ENCODE peak calls at places on chromosomes 5 and 9, in six cellular contexts. O is cardiac fibroblast; T is CD8-positive, alpha-beta T cell; Z is cardiac muscle cell; X is body of pancreas; L is progenitor cell of endocrine pancreas. A is an unnamed sample.

GRCh38 chr5:1423901-1424603 is 21.2 kb downstream of the SLC6A3 start:
- DNase-seq in O (no peak), T (no peak), Z (no peak), X (no peak), L (no peak), A (no peak)

GRCh38 chr5:72036951-72037350 is 70.3 kb upstream of the MAP1B start:
- DNase-seq in O (peak; percentile 27), T (no peak), Z (peak; percentile 15), X (no peak), L (no peak), A (no peak)

GRCh38 chr5:137791803-137792202 is 37.6 kb upstream of the HNRNPA0 start:
- DNase-seq in O (no peak), T (no peak), Z (no peak), X (no peak), L (no peak), A (no peak)

GRCh38 chr9:12826924-12827655 is 52.3 kb downstream of the LURAP1L start:
- DNase-seq in O (no peak), T (no peak), Z (no peak), X (no peak), L (no peak), A (no peak)

GRCh38 chr9:129726322-129727160 is 26.3 kb downstream of the PTGES start:
- DNase-seq in O (peak; percentile 80), T (peak; percentile 36), Z (peak; percentile 77), X (peak; percentile 60), L (peak; percentile 49), A (peak; percentile 72)

GRCh38 chr5:170330568-170331054 is 33.0 kb upstream of the LCP2 start:
- DNase-seq in O (no peak), T (no peak), Z (no peak), X (no peak), L (no peak), A (no peak)

GRCh38 chr9:94799578-94800264 is 73.2 kb downstream of the AOPEP start:
- DNase-seq in O (peak; percentile 63), T (no peak), Z (no peak), X (no peak), L (no peak), A (no peak)

GRCh38 chr5:79229357-79230174 is 6.4 kb upstream of the JMY start:
- DNase-seq in O (peak; percentile 71), T (no peak), Z (no peak), X (no peak), L (no peak), A (no peak)

GRCh38 chr5:141800629-141801028 is 77.6 kb downstream of the PCDH1 start:
- DNase-seq in O (peak; percentile 26), T (no peak), Z (no peak), X (no peak), L (no peak), A (no peak)

GRCh38 chr5:112331892-112332291 is 87.2 kb downstream of the EPB41L4A start:
- DNase-seq in O (no peak), T (no peak), Z (no peak), X (no peak), L (no peak), A (no peak)

GRCh38 chr5:2293906-2294305 is 411.2 kb upstream of the IRX4 start:
- DNase-seq in O (no peak), T (no peak), Z (no peak), X (no peak), L (no peak), A (no peak)

GRCh38 chr9:128568470-128569083 is 16.2 kb downstream of the SPTAN1 start:
- DNase-seq in O (peak; percentile 23), T (no peak), Z (no peak), X (no peak), L (no peak), A (no peak)

GRCh38 chr9:530681-531080 is 310.8 kb upstream of the DMRT1 start:
- DNase-seq in O (peak; percentile 18), T (no peak), Z (no peak), X (no peak), L (no peak), A (no peak)

GRCh38 chr5:62466228-62466627 is 53.7 kb downstream of the IPO11 start:
- DNase-seq in O (peak; percentile 40), T (no peak), Z (no peak), X (no peak), L (no peak), A (no peak)

GRCh38 chr9:71984388-71985069 is 73.1 kb downstream of the C9orf85 start:
- DNase-seq in O (peak; percentile 74), T (no peak), Z (peak; percentile 30), X (no peak), L (no peak), A (no peak)

GRCh38 chr5:131264453-131265200 is 774 bp downstream of the CDC42SE2 start:
- DNase-seq in O (peak; percentile 32), T (no peak), Z (peak; percentile 67), X (peak; percentile 35), L (peak; percentile 17), A (peak; percentile 15)

GRCh38 chr9:1977026-1977425 is 38.1 kb upstream of the SMARCA2 start:
- DNase-seq in O (no peak), T (no peak), Z (no peak), X (no peak), L (no peak), A (no peak)

GRCh38 chr9:123365287-123365880 is 9.4 kb downstream of the CRB2 start:
- DNase-seq in O (no peak), T (no peak), Z (no peak), X (no peak), L (no peak), A (no peak)
- TF ChIP-seq CTCF in O (peak; percentile 36), T (no peak), Z (peak; percentile 33), X (no peak), L (peak; percentile 43), A (peak; percentile 46)

GRCh38 chr5:181246276-181247050 is 2.8 kb upstream of the RACK1 start:
- DNase-seq in O (peak; percentile 87), T (peak; percentile 64), Z (peak; percentile 86), X (peak; percentile 92), L (peak; percentile 72), A (peak; percentile 74)
- TF ChIP-seq CTCF in O (no peak), T (no peak), Z (peak; percentile 10), X (peak; percentile 7), L (peak; percentile 5), A (no peak)

GRCh38 chr9:81519816-81520215 is 169.5 kb downstream of the TLE1 start:
- DNase-seq in O (no peak), T (no peak), Z (no peak), X (no peak), L (no peak), A (no peak)

GRCh38 chr9:81517954-81518353 is 171.4 kb downstream of the TLE1 start:
- DNase-seq in O (no peak), T (no peak), Z (no peak), X (no peak), L (no peak), A (no peak)

GRCh38 chr9:81526587-81526986 is 162.8 kb downstream of the TLE1 start:
- DNase-seq in O (peak; percentile 90), T (no peak), Z (no peak), X (no peak), L (no peak), A (no peak)

GRCh38 chr9:81521892-81522291 is 167.5 kb downstream of the TLE1 start:
- DNase-seq in O (no peak), T (no peak), Z (no peak), X (no peak), L (no peak), A (no peak)

DNA sequence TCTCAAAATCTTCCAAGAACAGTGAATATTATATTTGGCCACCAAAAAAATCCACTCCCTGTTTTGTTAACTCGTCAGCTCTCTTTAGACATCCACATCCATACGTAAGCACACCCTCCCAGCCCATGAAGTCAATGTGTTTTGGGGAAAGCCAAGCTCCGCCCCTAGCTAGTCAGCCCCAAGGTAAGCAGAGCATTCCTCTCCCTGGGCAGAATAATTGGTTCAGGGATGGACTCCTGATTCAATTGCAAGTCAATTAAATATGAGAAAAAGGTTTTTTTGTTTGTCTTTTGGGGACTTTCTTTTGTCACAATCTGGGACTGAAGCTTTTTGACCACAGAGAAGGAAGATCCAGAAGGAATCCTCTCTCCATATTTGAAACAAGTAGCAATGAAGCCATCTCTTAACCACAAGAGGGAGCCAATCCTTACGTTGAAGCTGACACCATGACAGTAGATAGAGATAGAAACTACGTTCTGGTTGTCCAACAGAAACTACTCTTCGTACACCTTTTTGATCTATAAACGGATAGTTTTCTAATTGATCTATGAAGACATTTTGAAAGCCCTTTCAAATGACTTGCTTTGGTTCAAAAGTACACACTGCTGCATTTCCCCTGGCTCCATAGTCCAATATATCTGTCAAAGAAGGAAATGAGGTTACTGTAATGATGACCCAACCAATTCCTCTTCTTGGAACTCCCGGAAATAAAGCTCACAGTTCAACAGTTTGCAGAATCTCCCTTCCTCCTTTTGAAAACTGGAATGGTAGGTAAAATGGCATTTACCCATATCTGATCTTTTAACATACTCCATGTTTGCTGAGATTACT is 166.4 kb downstream of the TLE1 start:
- DNase-seq in O (peak; percentile 83), T (no peak), Z (peak; percentile 35), X (peak; percentile 46), L (no peak), A (no peak)
- TF ChIP-seq CTCF in O (peak; percentile 61), T (no peak), Z (peak; percentile 80), X (peak; percentile 68), L (peak; percentile 54), A (peak; percentile 75)

GRCh38 chr9:101705135-101705661 is 33.2 kb downstream of the GRIN3A start:
- DNase-seq in O (peak; percentile 2), T (no peak), Z (peak; percentile 10), X (peak; percentile 13), L (no peak), A (peak; percentile 8)
- TF ChIP-seq CTCF in O (no peak), T (no peak), Z (peak; percentile 3), X (peak; percentile 16), L (peak; percentile 33), A (peak; percentile 47)

DNA sequence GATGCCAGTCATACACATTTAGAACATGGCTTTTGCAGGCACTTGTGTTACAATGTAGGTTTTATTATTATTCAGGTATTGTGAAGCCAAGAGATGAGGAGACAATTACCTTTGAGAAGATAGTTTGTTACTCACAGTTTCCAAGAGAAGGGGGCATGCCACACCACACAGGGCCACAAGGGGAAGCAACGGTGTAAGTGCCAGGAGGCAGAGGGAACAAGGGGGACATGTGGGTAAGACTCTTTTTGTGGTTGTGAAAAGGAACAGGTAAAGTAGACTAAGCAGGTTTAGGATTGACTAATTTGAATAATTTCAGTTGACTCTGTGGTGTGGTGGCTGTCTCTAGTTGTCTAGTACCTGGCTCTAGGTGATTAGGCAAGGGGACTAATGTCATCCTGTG is 191.2 kb downstream of the TRPM6 start:
- DNase-seq in O (no peak), T (no peak), Z (no peak), X (no peak), L (no peak), A (no peak)
- TF ChIP-seq CTCF in O (peak; percentile 6), T (no peak), Z (no peak), X (no peak), L (peak; percentile 19), A (no peak)

DNA sequence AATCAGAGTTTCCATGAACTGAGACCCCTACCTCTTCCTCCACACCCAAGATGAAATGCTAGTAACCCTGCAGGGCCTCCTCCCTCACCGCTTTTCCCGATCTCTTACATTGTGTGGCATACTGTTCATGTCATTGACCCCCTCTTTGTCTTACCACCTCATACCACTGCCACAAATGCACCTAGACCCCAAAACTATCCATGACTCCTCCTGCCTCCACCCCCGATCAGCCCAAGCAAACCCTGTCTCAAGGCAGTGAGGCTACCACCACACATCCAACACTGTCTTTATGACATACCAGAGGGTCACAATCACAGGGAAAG is 55.7 kb downstream of the PLAC8L1 start:
- DNase-seq in O (no peak), T (no peak), Z (no peak), X (no peak), L (no peak), A (no peak)
- TF ChIP-seq CTCF in O (no peak), T (no peak), Z (no peak), X (no peak), L (peak; percentile 2), A (no peak)

A was measured in neural crest cell.